ENCODE peak calls at places on chromosomes 3 and 15, in eight cellular contexts. L is A549, Z is natural killer cell, U is B cell, T is WTC11, E is brain microvascular endothelial cell, J is amygdala, K is tibial nerve. Y is an unnamed sample.

GRCh38 chr3:161171639-161172552 is 49.2 kb upstream of the NMD3 start:
- DNase-seq in L (no peak), Z (no peak), U (no peak), T (no peak), E (no peak), J (no peak), K (no peak), Y (no peak)

GRCh38 chr3:24135280-24135679 is 190.2 kb downstream of the NR1D2 start:
- DNase-seq in L (no peak), Z (no peak), U (no peak), T (no peak), E (no peak), J (no peak), K (no peak), Y (no peak)

GRCh38 chr3:23183731-23184130 is 19.4 kb upstream of the UBE2E2 start:
- DNase-seq in L (peak), Z (no peak), U (no peak), T (peak), E (peak), J (peak), K (no peak), Y (no peak)

GRCh38 chr15:99306694-99307338 is 55.5 kb downstream of the LRRC28 start:
- DNase-seq in L (no peak), Z (no peak), U (no peak), T (no peak), E (no peak), J (no peak), K (no peak), Y (no peak)

GRCh38 chr15:98964461-98965454 is 42.8 kb downstream of the PGPEP1L start:
- DNase-seq in L (no peak), Z (no peak), U (no peak), T (no peak), E (no peak), J (no peak), K (no peak), Y (no peak)

GRCh38 chr3:12545473-12545791 is at the start of gene MKRN2OS:
- DNase-seq in L (no peak), Z (no peak), U (no peak), T (peak), E (no peak), J (no peak), K (no peak), Y (no peak)

GRCh38 chr3:13309004-13309403 is 111.1 kb downstream of the NUP210 start:
- DNase-seq in L (no peak), Z (no peak), U (no peak), T (no peak), E (no peak), J (no peak), K (no peak), Y (no peak)

GRCh38 chr3:184467171-184467570 is 87.3 kb downstream of the CHRD start:
- DNase-seq in L (no peak), Z (no peak), U (no peak), T (no peak), E (no peak), J (no peak), K (no peak), Y (no peak)

GRCh38 chr15:71333839-71334238 is 218.6 kb downstream of the THSD4 start:
- DNase-seq in L (no peak), Z (no peak), U (no peak), T (no peak), E (peak), J (no peak), K (no peak), Y (no peak)

GRCh38 chr3:98885851-98886250 is 15.6 kb downstream of the DCBLD2 start:
- DNase-seq in L (no peak), Z (no peak), U (no peak), T (no peak), E (no peak), J (no peak), K (no peak), Y (no peak)

GRCh38 chr3:127164615-127165014 is 28.3 kb upstream of the PRR23E start:
- DNase-seq in L (no peak), Z (no peak), U (peak), T (no peak), E (no peak), J (no peak), K (no peak), Y (no peak)

Y was measured in GM18507.